ENCODE peak calls at places on chromosomes 11 and 22, in six cellular contexts. E is MM.1S; C is H9; I is CD8-positive, alpha-beta memory T cell; A is heart right ventricle; S is kidney. G is an unnamed sample.
A peak's percentile ranks its signal among the peaks of the same experiment; 100 is the strongest.

GRCh38 chr11:127109796-127110195 is 109.2 kb upstream of the KIRREL3 start:
- DNase-seq in E (no peak), C (no peak), I (no peak), A (no peak), S (no peak), G (no peak)

GRCh38 chr11:108511851-108512474 is 13.8 kb upstream of the POGLUT3 start:
- DNase-seq in E (no peak), C (no peak), I (no peak), A (no peak), S (no peak), G (no peak)

GRCh38 chr11:135027461-135027860 is 615.4 kb upstream of the B3GAT1 start:
- DNase-seq in E (peak; percentile 56), C (peak; percentile 67), I (no peak), A (peak; percentile 16), S (no peak), G (no peak)

GRCh38 chr11:44614281-44614680 is 48.8 kb downstream of the CD82 start:
- DNase-seq in E (no peak), C (no peak), I (no peak), A (no peak), S (peak; percentile 65), G (no peak)

GRCh38 chr11:86669424-86669823 is 3.0 kb downstream of the ME3 start:
- DNase-seq in E (no peak), C (no peak), I (no peak), A (no peak), S (no peak), G (no peak)

GRCh38 chr11:57356179-57356757 is 18.1 kb downstream of the P2RX3 start:
- DNase-seq in E (no peak), C (no peak), I (no peak), A (no peak), S (no peak), G (no peak)

GRCh38 chr11:44404736-44405395 is 94.9 kb upstream of the ALX4 start:
- DNase-seq in E (no peak), C (no peak), I (no peak), A (no peak), S (no peak), G (no peak)

GRCh38 chr22:50206599-50206998 is 5.8 kb downstream of the SELENOO start:
- DNase-seq in E (no peak), C (peak; percentile 84), I (no peak), A (peak; percentile 68), S (peak; percentile 82), G (no peak)

GRCh38 chr11:87368876-87369480 is 331.2 kb downstream of the TMEM135 start:
- DNase-seq in E (no peak), C (no peak), I (no peak), A (peak; percentile 13), S (no peak), G (no peak)

GRCh38 chr11:75246673-75247350 is 6.2 kb downstream of the TPBGL start:
- DNase-seq in E (no peak), C (peak; percentile 15), I (no peak), A (no peak), S (peak; percentile 44), G (no peak)

GRCh38 chr11:12162652-12163051 is 52.3 kb downstream of the MICAL2 start:
- DNase-seq in E (no peak), C (no peak), I (no peak), A (no peak), S (no peak), G (no peak)

GRCh38 chr11:65262381-65262680 is 569 bp downstream of the POLA2 start:
- DNase-seq in E (no peak), C (no peak), I (no peak), A (peak; percentile 54), S (no peak), G (no peak)

GRCh38 chr11:617912-618682 is 2.3 kb upstream of the IRF7 start:
- DNase-seq in E (no peak), C (no peak), I (no peak), A (no peak), S (no peak), G (no peak)

GRCh38 chr22:36286096-36286957 is 33.4 kb downstream of the APOL1 start:
- DNase-seq in E (peak; percentile 62), C (peak; percentile 89), I (peak; percentile 61), A (peak; percentile 72), S (peak; percentile 86), G (peak; percentile 57)

GRCh38 chr11:87300640-87301381 is 263.1 kb downstream of the TMEM135 start:
- DNase-seq in E (peak; percentile 54), C (no peak), I (no peak), A (no peak), S (no peak), G (no peak)

GRCh38 chr22:17172172-17172833 is 13.2 kb upstream of the HDHD5 start:
- DNase-seq in E (no peak), C (peak; percentile 66), I (no peak), A (peak; percentile 53), S (no peak), G (no peak)

GRCh38 chr11:47675851-47676250 is 33.5 kb upstream of the MTCH2 start:
- DNase-seq in E (no peak), C (no peak), I (no peak), A (no peak), S (no peak), G (no peak)

GRCh38 chr11:88193278-88193677 is 18.0 kb upstream of the RAB38 start:
- DNase-seq in E (no peak), C (no peak), I (no peak), A (no peak), S (no peak), G (no peak)

GRCh38 chr22:41217553-41218157 is 12.5 kb downstream of the L3MBTL2 start:
- DNase-seq in E (peak; percentile 72), C (peak; percentile 62), I (no peak), A (peak; percentile 83), S (peak; percentile 91), G (peak; percentile 41)

GRCh38 chr22:39472570-39473556 is 16.1 kb downstream of the MGAT3 start:
- DNase-seq in E (peak; percentile 89), C (peak; percentile 57), I (no peak), A (no peak), S (no peak), G (no peak)

GRCh38 chr22:33300165-33300564 is 242.0 kb upstream of the SYN3 start:
- DNase-seq in E (no peak), C (no peak), I (no peak), A (peak; percentile 32), S (no peak), G (no peak)

GRCh38 chr11:9760180-9760550 is 96.3 kb downstream of the SWAP70 start:
- DNase-seq in E (no peak), C (no peak), I (no peak), A (peak; percentile 92), S (peak; percentile 96), G (no peak)

GRCh38 chr22:35638408-35638807 is 9.8 kb upstream of the APOL6 start:
- DNase-seq in E (no peak), C (no peak), I (no peak), A (peak; percentile 93), S (peak; percentile 94), G (no peak)

GRCh38 chr11:28417601-28418323 is 309.6 kb downstream of the METTL15 start:
- DNase-seq in E (no peak), C (no peak), I (no peak), A (no peak), S (no peak), G (no peak)

GRCh38 chr11:118882489-118882888 is 1.2 kb upstream of the CXCR5 start:
- DNase-seq in E (no peak), C (no peak), I (no peak), A (no peak), S (no peak), G (peak; percentile 5)

GRCh38 chr11:10317776-10318526 is 13.1 kb downstream of the ADM start:
- DNase-seq in E (peak; percentile 76), C (no peak), I (no peak), A (no peak), S (no peak), G (no peak)

GRCh38 chr22:17778412-17778976 is 4.2 kb upstream of the BID start:
- DNase-seq in E (no peak), C (no peak), I (no peak), A (no peak), S (no peak), G (no peak)

DNA sequence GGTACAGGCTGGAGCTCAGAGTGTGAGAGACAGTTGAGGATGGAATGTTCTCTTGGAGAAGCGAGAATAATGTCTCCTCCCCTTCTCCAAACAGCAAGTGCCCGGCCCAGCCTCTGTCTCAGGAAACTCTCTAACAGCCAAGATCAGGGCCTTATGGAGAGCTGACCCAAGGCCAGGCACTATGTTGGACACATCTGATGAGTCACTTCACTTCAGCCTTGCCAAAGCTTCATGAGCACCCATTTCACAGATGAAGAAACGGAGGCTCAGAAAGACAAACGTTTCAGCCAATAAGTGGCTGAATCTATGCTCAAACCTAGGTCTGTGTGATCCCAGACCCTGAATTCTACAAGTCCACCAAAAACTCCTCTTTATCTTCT is 22.1 kb upstream of the CHKA start:
- DNase-seq in E (no peak), C (no peak), I (no peak), A (no peak), S (no peak), G (no peak)
- H3K4me1 ChIP-seq in E (peaks cover 19% of the 10 kb centered on the region), C (no peaks in the 10 kb centered on the region), I (peaks cover 11% of the 10 kb centered on the region), A (peaks cover 11% of the 10 kb centered on the region), S (peaks cover 12% of the 10 kb centered on the region), G (peaks cover 5% of the 10 kb centered on the region)

DNA sequence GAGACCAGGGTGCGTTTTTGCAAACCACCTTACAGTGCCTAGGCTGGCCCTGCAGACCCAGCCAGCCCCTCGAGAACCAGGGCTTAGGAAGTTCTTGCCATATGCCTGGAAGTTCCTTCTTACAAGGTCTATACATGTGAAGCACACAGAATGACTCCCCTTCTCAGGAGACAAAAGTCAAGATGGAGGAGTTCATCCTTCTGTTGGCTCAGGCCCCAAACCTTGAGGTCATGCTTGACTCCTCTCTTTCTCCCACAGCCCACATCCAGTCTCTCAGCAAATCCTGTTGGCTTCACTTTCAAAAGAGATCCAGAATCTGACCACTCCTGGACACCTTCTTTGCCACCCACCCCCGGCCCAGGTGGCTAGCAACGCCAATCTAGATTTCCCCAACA is 1.7 kb upstream of the CD248 start:
- DNase-seq in E (no peak), C (no peak), I (no peak), A (no peak), S (no peak), G (no peak)
- H3K27ac ChIP-seq in E (no peak overlapping the region), C (no peak overlapping the region), I (peak overlapping the region; percentile 73), A (no peak overlapping the region), S (peak overlapping the region; percentile 81), G (peak overlapping the region; percentile 99)

GRCh38 chr22:48868554-48868953 is 959.1 kb downstream of the BRD1 start:
- DNase-seq in E (no peak), C (no peak), I (no peak), A (no peak), S (peak; percentile 29), G (no peak)
- H3K9me3 ChIP-seq in E (no peaks in the 10 kb centered on the region), C (no peaks in the 10 kb centered on the region), I (no peaks in the 10 kb centered on the region), A (no peaks in the 10 kb centered on the region), S (peaks cover 3% of the 10 kb centered on the region), G (no peaks in the 10 kb centered on the region)

GRCh38 chr11:121464352-121464946 is 11.7 kb upstream of the SORL1-AS1 start:
- DNase-seq in E (no peak), C (peak; percentile 56), I (peak; percentile 68), A (peak; percentile 63), S (peak; percentile 86), G (peak; percentile 83)
- H3K4me1 ChIP-seq in E (no peaks in the 10 kb centered on the region), C (peaks cover 37% of the 10 kb centered on the region), I (peaks cover 99% of the 10 kb centered on the region), A (peaks cover 26% of the 10 kb centered on the region), S (peaks cover 14% of the 10 kb centered on the region), G (peaks cover 99% of the 10 kb centered on the region)

DNA sequence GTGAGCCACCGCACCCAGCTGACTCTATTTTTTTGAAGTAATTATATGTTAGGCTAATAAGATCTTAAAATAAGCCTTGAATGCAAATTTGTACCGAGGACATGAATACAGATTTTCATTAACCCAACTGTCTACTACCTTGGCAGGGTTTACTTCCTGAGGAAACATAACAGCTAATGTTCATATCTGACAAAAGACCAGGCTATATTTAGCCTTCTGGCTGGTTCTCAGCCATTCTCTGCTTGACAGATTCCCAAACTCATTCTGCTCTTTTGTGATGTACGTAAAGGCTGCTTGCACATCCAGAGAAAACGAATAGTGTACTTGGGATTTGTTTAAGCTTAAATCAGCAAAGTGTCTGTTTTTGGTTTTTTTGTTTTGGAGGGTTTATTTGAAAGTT is 21.6 kb upstream of the CRTAM start:
- DNase-seq in E (no peak), C (no peak), I (no peak), A (peak; percentile 19), S (no peak), G (no peak)
- H3K27ac ChIP-seq in E (no peak overlapping the region), C (no peak overlapping the region), I (no peak overlapping the region), A (peak overlapping the region; percentile 20), S (peak overlapping the region; percentile 67), G (no peak overlapping the region)

G was measured in naive thymus-derived CD4-positive, alpha-beta T cell.